ENCODE peak calls at places on chromosomes 16 and 17, in four cellular contexts. P is IMR-90, B is K562, I is GM12878. E is an unnamed sample.
A peak's percentile ranks its signal among the peaks of the same experiment; 100 is the strongest.

GRCh38 chr17:48491527-48492273 is 39.1 kb downstream of the HOXB1 start:
- DNase-seq in P (peak; percentile 48), B (peak; percentile 39), I (no peak), E (peak; percentile 75)

GRCh38 chr16:1063728-1064127 is 8.8 kb upstream of the SSTR5 start:
- DNase-seq in P (no peak), B (no peak), I (no peak), E (no peak)

GRCh38 chr16:81552743-81553079 is 108.1 kb downstream of the CMIP start:
- DNase-seq in P (no peak), B (no peak), I (no peak), E (no peak)

GRCh38 chr16:3439637-3440036 is 3.7 kb downstream of the ZNF597 start:
- DNase-seq in P (no peak), B (no peak), I (no peak), E (no peak)

GRCh38 chr17:77131919-77132318 is 8.8 kb upstream of the SEC14L1 start:
- DNase-seq in P (peak; percentile 70), B (no peak), I (no peak), E (peak; percentile 70)

GRCh38 chr17:57663326-57664070 is 81.6 kb downstream of the CCDC182 start:
- DNase-seq in P (no peak), B (no peak), I (no peak), E (no peak)

GRCh38 chr16:86354641-86355040 is 155.7 kb upstream of the FOXF1 start:
- DNase-seq in P (peak; percentile 73), B (no peak), I (no peak), E (no peak)

GRCh38 chr16:54649846-54650245 is 280.8 kb upstream of the IRX5 start:
- DNase-seq in P (no peak), B (no peak), I (no peak), E (no peak)

GRCh38 chr17:28643979-28644781 is 778 bp downstream of the BLTP2 start:
- DNase-seq in P (peak; percentile 55), B (peak; percentile 77), I (no peak), E (peak; percentile 31)

GRCh38 chr17:60110586-60110985 is 31.9 kb upstream of the HEATR6 start:
- DNase-seq in P (no peak), B (no peak), I (no peak), E (no peak)

GRCh38 chr16:3564130-3564888 is 12.9 kb downstream of the NLRC3 start:
- DNase-seq in P (no peak), B (no peak), I (no peak), E (no peak)

GRCh38 chr17:7613769-7614421 is 802 bp downstream of the FXR2 start:
- DNase-seq in P (peak; percentile 50), B (no peak), I (no peak), E (peak; percentile 21)

GRCh38 chr16:65069090-65069489 is 52.8 kb downstream of the CDH11 start:
- DNase-seq in P (peak; percentile 97), B (no peak), I (no peak), E (peak; percentile 28)

GRCh38 chr17:20263595-20263994 is 203.7 kb downstream of the LGALS9B start:
- DNase-seq in P (peak; percentile 61), B (no peak), I (no peak), E (no peak)

GRCh38 chr16:83733301-83733700 is 74.5 kb upstream of the HSBP1 start:
- DNase-seq in P (peak; percentile 68), B (no peak), I (no peak), E (no peak)

GRCh38 chr17:7132511-7133094 is 18.0 kb upstream of the ASGR2 start:
- DNase-seq in P (no peak), B (no peak), I (peak; percentile 84), E (peak; percentile 83)

GRCh38 chr17:43608313-43608712 is 53.4 kb downstream of the MEOX1 start:
- DNase-seq in P (peak; percentile 70), B (no peak), I (peak; percentile 28), E (no peak)

GRCh38 chr16:29876578-29877249 is 13.7 kb upstream of the CDIPT start:
- DNase-seq in P (no peak), B (peak; percentile 53), I (no peak), E (no peak)

GRCh38 chr17:48351916-48352332 is 78.1 kb downstream of the SKAP1 start:
- DNase-seq in P (peak; percentile 67), B (peak; percentile 40), I (no peak), E (peak; percentile 69)

GRCh38 chr17:75570034-75570676 is 17.4 kb upstream of the MYO15B start:
- DNase-seq in P (no peak), B (no peak), I (no peak), E (no peak)

GRCh38 chr16:50848755-50849514 is 107.0 kb downstream of the CYLD start:
- DNase-seq in P (no peak), B (no peak), I (no peak), E (no peak)

GRCh38 chr17:27498615-27499316 is 42.5 kb downstream of the KSR1 start:
- DNase-seq in P (no peak), B (no peak), I (no peak), E (no peak)

DNA sequence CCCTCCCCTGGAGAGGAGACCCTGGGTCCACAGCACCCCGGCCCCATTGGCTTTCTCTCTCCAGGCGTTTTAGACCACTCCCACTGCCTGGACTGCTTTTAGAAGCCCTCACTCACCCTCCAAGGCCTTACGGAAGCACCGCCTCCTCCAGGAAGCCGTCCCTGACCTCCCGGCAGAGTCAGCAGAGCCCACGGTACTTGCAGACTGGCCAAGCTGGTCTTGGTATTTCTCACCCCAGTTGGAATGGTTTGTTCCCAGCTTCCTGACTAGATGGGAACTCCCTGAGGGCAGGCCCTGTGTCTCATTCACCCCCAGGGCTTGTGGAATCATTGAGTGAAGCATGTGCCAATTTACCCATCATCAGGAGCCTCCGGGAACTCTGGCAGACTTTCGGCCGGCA is 9.2 kb downstream of the SCGB1C2 start:
- DNase-seq in P (no peak), B (no peak), I (no peak), E (no peak)
- H3K27ac ChIP-seq in P (no peak overlapping the region), B (no peak overlapping the region), I (no peak overlapping the region), E (no peak overlapping the region)

GRCh38 chr17:40068129-40068581 is 5.4 kb downstream of the THRA start:
- DNase-seq in P (no peak), B (no peak), I (no peak), E (no peak)

GRCh38 chr17:40067710-40068109 is 4.9 kb downstream of the THRA start:
- DNase-seq in P (no peak), B (no peak), I (no peak), E (no peak)

GRCh38 chr17:40065041-40065770 is 2.4 kb downstream of the THRA start:
- DNase-seq in P (peak; percentile 58), B (no peak), I (no peak), E (peak; percentile 54)

GRCh38 chr17:40063915-40064531 is 1.3 kb downstream of the THRA start:
- DNase-seq in P (no peak), B (no peak), I (no peak), E (no peak)

DNA sequence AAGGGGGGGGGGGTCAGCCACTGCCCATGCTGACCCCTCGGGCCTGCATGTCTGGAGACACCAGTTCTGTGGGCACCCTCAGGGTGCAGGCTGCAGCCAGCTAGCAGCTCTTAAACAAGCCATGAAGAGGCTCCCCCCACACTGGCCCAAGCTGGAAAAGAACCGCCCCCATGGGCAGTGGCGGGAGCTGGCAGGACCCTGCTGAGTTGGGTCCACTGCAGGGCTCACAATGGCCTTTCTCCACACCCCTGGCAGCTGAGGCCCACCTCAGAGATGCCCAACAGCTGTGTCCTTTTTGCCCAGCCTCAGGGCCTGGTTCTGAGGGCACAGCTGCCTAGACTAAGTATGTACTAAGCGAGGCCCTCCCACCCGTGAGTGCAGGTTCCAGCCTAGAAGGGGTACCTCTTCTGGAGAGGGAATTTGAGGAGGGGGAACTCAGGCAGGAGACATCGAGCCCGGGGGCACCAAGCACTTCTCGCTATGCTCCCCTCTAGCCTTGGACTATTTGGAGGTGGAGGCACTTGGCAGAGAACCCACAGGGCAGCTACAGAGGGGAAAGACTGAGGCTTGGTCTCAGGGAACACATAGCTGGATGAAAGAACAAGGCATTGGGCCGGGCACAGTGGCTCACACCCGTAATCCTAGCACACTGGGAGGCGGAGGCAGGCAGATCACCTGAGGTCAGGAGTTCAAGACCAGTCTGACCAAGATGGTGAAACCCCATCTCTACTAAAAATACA is 3.2 kb downstream of the THRA start:
- DNase-seq in P (no peak), B (no peak), I (no peak), E (no peak)
- TF ChIP-seq FOS in P (no peak), B (no peak), I (no peak), E (no peak)

DNA sequence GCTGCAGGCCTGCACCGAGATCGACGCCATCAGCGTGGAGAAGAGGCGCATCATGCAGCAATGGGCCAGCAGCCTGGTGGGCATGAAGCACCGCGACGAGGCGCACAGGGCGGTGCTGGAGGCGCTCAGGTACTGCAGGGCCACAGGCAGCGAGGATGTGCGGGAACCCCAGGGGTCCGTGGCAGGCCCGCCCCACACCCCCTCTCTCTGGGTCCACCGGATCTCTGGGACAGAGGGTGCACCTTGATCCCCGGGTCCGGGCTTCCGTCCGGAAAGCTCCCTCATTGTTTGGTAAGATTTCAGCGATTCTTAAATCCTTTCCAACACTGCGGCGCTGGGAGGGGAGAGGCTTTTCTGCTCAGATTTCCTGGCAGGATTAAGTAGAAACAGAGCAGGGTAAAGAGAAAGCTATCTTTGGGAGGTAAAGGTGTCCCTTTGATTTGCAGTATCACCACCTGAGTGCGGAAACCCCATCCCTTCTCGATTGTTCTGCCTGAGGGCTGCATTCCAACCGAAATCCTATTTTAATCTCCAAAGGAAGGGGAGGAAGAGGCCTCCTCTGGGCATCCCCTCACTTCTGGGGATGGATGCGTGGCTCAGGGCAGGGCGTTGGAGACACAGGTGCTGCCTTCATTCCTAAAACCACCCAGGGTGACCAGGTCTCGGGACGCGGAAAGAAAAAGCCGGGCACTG is 29.2 kb downstream of the CCDC40 start:
- DNase-seq in P (no peak), B (no peak), I (no peak), E (no peak)
- H3K27ac ChIP-seq in P (no peak overlapping the region), B (no peak overlapping the region), I (no peak overlapping the region), E (no peak overlapping the region)

DNA sequence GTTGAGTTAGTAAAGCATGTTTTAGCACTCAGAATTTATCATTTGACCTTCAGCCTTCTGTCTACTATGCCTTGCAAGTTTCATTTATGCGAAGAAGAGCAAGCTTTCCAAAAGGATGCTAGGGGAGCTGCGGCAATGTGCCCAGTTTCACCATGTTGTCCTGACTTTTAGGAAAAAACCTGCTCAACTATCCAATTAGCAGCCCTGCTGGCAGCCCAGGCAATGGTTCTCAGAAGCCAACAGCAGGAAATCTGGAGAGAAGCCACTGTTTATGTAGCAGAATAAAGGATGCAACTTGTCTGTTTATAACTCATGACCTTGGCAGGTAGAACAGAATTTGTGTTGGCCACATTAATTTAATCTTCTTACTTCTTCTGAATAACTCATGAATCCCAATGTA is 230.8 kb downstream of the ABCC12 start:
- DNase-seq in P (no peak), B (no peak), I (no peak), E (no peak)
- TF ChIP-seq FOS in P (no peak), B (no peak), I (no peak), E (no peak)

GRCh38 chr17:55577687-55578086 is 66.4 kb upstream of the SMIM36 start:
- DNase-seq in P (peak; percentile 19), B (no peak), I (no peak), E (no peak)

GRCh38 chr17:55575058-55575606 is 63.9 kb upstream of the SMIM36 start:
- DNase-seq in P (no peak), B (no peak), I (no peak), E (no peak)

GRCh38 chr17:55577011-55577586 is 65.8 kb upstream of the SMIM36 start:
- DNase-seq in P (peak; percentile 84), B (peak; percentile 13), I (peak; percentile 35), E (peak; percentile 61)

GRCh38 chr17:55572599-55572998 is 61.3 kb upstream of the SMIM36 start:
- DNase-seq in P (no peak), B (no peak), I (no peak), E (no peak)

GRCh38 chr17:55576237-55576998 is 65.2 kb upstream of the SMIM36 start:
- DNase-seq in P (peak; percentile 75), B (peak; percentile 50), I (peak; percentile 8), E (peak; percentile 53)
- H3K27ac ChIP-seq in P (peak overlapping the region; percentile 94), B (peak overlapping the region; percentile 79), I (peak overlapping the region; percentile 64), E (peak overlapping the region; percentile 66)